ENCODE peak calls at places on chromosomes 16 and 17, in six cellular contexts. E is foreskin fibroblast, G is cardiac muscle cell, Q is sigmoid colon, S is adrenal gland, P is prostate gland. H is an unnamed sample.

GRCh38 chr16:83900611-83901010 is 1.7 kb downstream of the MLYCD start:
- DNase-seq in E (no peak), G (no peak), Q (no peak), S (no peak), P (no peak), H (no peak)

GRCh38 chr17:61635913-61636432 is 45.0 kb upstream of the NACA2 start:
- DNase-seq in E (peak), G (peak), Q (no peak), S (peak), P (peak), H (peak)

GRCh38 chr16:65782537-65783290 is 583.8 kb upstream of the CDH5 start:
- DNase-seq in E (peak), G (no peak), Q (no peak), S (peak), P (peak), H (peak)

GRCh38 chr17:71883258-71883657 is 237.6 kb upstream of the SOX9 start:
- DNase-seq in E (no peak), G (no peak), Q (no peak), S (no peak), P (no peak), H (no peak)

GRCh38 chr17:17702821-17703607 is 21.8 kb downstream of the RAI1 start:
- DNase-seq in E (no peak), G (no peak), Q (no peak), S (peak), P (no peak), H (no peak)

GRCh38 chr17:83132251-83133081 is 53.1 kb downstream of the METRNL start:
- DNase-seq in E (no peak), G (no peak), Q (peak), S (no peak), P (no peak), H (no peak)

GRCh38 chr16:85504242-85504641 is 108.9 kb upstream of the GSE1 start:
- DNase-seq in E (no peak), G (no peak), Q (no peak), S (no peak), P (no peak), H (no peak)

GRCh38 chr17:27199948-27200347 is 94.0 kb upstream of the WSB1 start:
- DNase-seq in E (peak), G (no peak), Q (no peak), S (no peak), P (no peak), H (no peak)

GRCh38 chr17:27240802-27241155 is 53.1 kb upstream of the WSB1 start:
- DNase-seq in E (no peak), G (no peak), Q (no peak), S (no peak), P (no peak), H (no peak)

GRCh38 chr16:53558665-53559064 is 55.7 kb upstream of the AKTIP start:
- DNase-seq in E (no peak), G (no peak), Q (no peak), S (no peak), P (no peak), H (no peak)

GRCh38 chr16:54123766-54124165 is 162.8 kb downstream of the IRX3 start:
- DNase-seq in E (no peak), G (no peak), Q (no peak), S (no peak), P (no peak), H (peak)

GRCh38 chr16:30570621-30571443 is 682 bp downstream of the ZNF688 start:
- DNase-seq in E (no peak), G (peak), Q (peak), S (no peak), P (peak), H (peak)

GRCh38 chr16:58329147-58329546 is 34.3 kb upstream of the PRSS54 start:
- DNase-seq in E (peak), G (no peak), Q (no peak), S (peak), P (no peak), H (peak)

GRCh38 chr16:89737341-89738071 is 16.2 kb downstream of the ZNF276 start:
- DNase-seq in E (no peak), G (no peak), Q (no peak), S (no peak), P (no peak), H (no peak)

GRCh38 chr17:45312477-45313418 is 4.1 kb downstream of the MAP3K14 start:
- DNase-seq in E (no peak), G (no peak), Q (no peak), S (no peak), P (no peak), H (no peak)

GRCh38 chr16:59164461-59164860 is 430.3 kb upstream of the GOT2 start:
- DNase-seq in E (no peak), G (peak), Q (no peak), S (no peak), P (no peak), H (no peak)

GRCh38 chr17:21036361-21036881 is 6.4 kb downstream of the USP22 start:
- DNase-seq in E (no peak), G (no peak), Q (no peak), S (no peak), P (no peak), H (no peak)

GRCh38 chr16:53829186-53829747 is 125.3 kb downstream of the FTO start:
- DNase-seq in E (peak), G (no peak), Q (no peak), S (no peak), P (no peak), H (peak)

GRCh38 chr16:49560018-49560830 is 186.6 kb downstream of the C16orf78 start:
- DNase-seq in E (no peak), G (no peak), Q (no peak), S (no peak), P (no peak), H (no peak)

GRCh38 chr17:43467981-43468541 is 15.7 kb upstream of the DHX8 start:
- DNase-seq in E (peak), G (no peak), Q (peak), S (peak), P (no peak), H (peak)

GRCh38 chr17:48625502-48626201 is 506 bp downstream of the HOXB9 start:
- DNase-seq in E (no peak), G (no peak), Q (no peak), S (peak), P (peak), H (no peak)

GRCh38 chr17:58204796-58205195 is 12.3 kb downstream of the EPX start:
- DNase-seq in E (no peak), G (no peak), Q (no peak), S (no peak), P (no peak), H (no peak)

GRCh38 chr17:57561072-57561861 is 183.8 kb downstream of the CCDC182 start:
- DNase-seq in E (no peak), G (no peak), Q (no peak), S (no peak), P (no peak), H (no peak)

GRCh38 chr17:49553676-49554335 is 21.9 kb upstream of the NXPH3 start:
- DNase-seq in E (no peak), G (no peak), Q (no peak), S (no peak), P (no peak), H (no peak)

GRCh38 chr16:89722392-89723278 is 1.3 kb downstream of the ZNF276 start:
- DNase-seq in E (no peak), G (no peak), Q (peak), S (peak), P (peak), H (no peak)

GRCh38 chr17:45248132-45248936 is 13.6 kb downstream of the SPATA32 start:
- DNase-seq in E (no peak), G (no peak), Q (no peak), S (no peak), P (peak), H (no peak)

GRCh38 chr16:87806246-87806607 is 40.4 kb upstream of the KLHDC4 start:
- DNase-seq in E (peak), G (no peak), Q (no peak), S (no peak), P (no peak), H (peak)

GRCh38 chr17:75047398-75048098 is 523 bp downstream of the KCTD2 start:
- DNase-seq in E (no peak), G (peak), Q (peak), S (peak), P (no peak), H (no peak)

GRCh38 chr17:76840443-76840767 is 27.8 kb upstream of the MGAT5B start:
- DNase-seq in E (no peak), G (peak), Q (no peak), S (no peak), P (no peak), H (no peak)

GRCh38 chr17:57264776-57265175 is 8.5 kb downstream of the MSI2 start:
- DNase-seq in E (no peak), G (no peak), Q (no peak), S (peak), P (no peak), H (no peak)

GRCh38 chr16:35492225-35492624 is 2032.8 kb downstream of the TP53TG3F start:
- DNase-seq in E (no peak), G (no peak), Q (no peak), S (no peak), P (no peak), H (no peak)

GRCh38 chr17:51601622-51602261 is 341.4 kb downstream of the UTP18 start:
- DNase-seq in E (no peak), G (no peak), Q (no peak), S (no peak), P (no peak), H (no peak)

GRCh38 chr16:13120091-13120490 is 218.7 kb downstream of the SHISA9 start:
- DNase-seq in E (no peak), G (no peak), Q (no peak), S (no peak), P (no peak), H (no peak)

GRCh38 chr17:16449121-16449570 is 33.8 kb downstream of the TRPV2 start:
- DNase-seq in E (peak), G (no peak), Q (no peak), S (peak), P (no peak), H (peak)

GRCh38 chr17:8953152-8953885 is 12.2 kb downstream of the PIK3R5 start:
- DNase-seq in E (no peak), G (no peak), Q (no peak), S (no peak), P (no peak), H (no peak)

GRCh38 chr17:72622661-72623433 is 469.6 kb downstream of the SLC39A11 start:
- DNase-seq in E (no peak), G (no peak), Q (no peak), S (no peak), P (no peak), H (no peak)

GRCh38 chr16:70467608-70468007 is 13.2 kb downstream of the FCSK start:
- DNase-seq in E (no peak), G (no peak), Q (no peak), S (no peak), P (no peak), H (no peak)

DNA sequence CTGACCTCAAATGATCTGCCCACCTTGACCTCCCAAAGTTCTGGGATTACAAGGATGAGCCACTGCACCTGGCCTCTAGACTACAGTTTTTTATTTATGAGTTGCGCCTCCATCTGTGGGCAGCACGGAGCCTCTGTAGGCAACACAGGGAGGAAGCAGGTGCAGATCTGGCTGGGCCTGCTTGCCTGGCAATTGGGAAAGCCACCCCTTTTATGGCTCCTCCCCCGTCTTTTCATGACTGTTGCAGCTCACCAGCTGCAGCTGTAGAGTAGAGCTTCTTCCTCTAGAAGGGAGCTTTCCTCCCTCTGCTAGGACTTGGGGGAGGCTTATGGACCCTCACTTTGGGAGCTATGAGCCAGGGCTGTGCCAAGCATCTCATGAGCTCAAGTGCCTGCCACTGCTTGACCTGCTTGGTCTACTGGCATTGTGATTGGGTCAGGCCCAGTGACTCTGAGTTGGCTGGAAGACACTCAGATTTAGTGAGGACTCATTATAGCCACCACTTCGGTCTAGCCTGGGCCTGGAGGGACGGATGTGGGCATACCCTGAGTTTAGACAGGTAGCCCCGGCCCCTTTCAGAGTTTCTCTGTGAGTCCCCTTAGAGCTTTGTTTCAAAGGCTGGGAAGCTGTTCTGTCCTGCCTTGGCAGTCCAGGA is 6.9 kb upstream of the SLC7A6 start:
- DNase-seq in E (peak), G (no peak), Q (no peak), S (no peak), P (no peak), H (peak)
- TF ChIP-seq CTCF in E (no peak), G (no peak), Q (no peak), S (no peak), P (no peak), H (no peak)

DNA sequence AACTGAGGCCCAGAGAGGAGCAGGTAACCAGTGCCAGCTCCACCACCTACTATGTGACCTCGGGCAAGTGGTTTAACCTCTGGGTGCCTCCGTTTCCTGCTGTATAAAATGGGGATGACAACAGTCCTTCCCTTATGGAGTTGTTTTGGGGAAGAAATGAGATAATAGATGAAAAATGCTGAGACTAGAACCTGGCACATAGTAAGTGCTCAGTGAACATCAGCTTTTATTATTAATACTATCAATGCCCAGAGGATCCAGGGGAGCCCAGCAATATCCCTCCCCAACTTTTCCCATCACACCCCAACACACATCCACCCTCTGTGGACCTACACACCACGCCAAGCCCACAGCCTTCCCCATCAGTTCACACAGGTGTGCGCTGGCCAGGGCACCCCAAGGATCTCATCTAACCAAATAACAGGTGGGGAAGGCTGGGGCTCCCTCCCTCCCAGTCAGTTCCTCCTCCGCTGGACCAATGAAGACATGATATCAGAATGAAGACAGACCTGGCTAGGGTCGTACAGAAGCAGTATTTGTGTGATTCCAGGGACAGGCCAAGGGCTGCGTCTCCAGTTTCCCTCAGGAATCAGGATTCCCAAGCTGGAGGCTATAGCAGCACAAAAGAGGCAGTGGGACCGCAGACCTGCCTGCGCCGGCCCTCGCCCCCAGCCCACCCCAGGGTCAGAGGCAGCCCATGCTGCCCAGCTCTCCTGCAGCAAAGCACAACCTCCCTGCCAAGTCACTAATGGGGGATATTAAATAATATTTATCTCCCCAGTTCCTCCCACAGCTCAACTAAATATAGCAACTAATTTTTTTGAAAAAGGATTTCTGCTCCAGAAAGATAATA is 1.8 kb downstream of the ATP2A3 start:
- DNase-seq in E (no peak), G (no peak), Q (no peak), S (no peak), P (no peak), H (no peak)
- H3K4me3 ChIP-seq in E (no peak), G (no peak), Q (no peak), S (no peak), P (no peak), H (no peak)

GRCh38 chr17:32298298-32298697 is 32.7 kb downstream of the RHBDL3 start:
- DNase-seq in E (peak), G (no peak), Q (no peak), S (no peak), P (no peak), H (peak)
- TF ChIP-seq CTCF in E (no peak), G (no peak), Q (no peak), S (no peak), P (no peak), H (no peak)

GRCh38 chr16:20676867-20677266 is 20.6 kb downstream of the ACSM1 start:
- DNase-seq in E (no peak), G (no peak), Q (no peak), S (no peak), P (no peak), H (no peak)

GRCh38 chr16:20673882-20674683 is 23.4 kb downstream of the ACSM1 start:
- DNase-seq in E (no peak), G (no peak), Q (no peak), S (no peak), P (no peak), H (no peak)

GRCh38 chr16:20676268-20676828 is 21.1 kb downstream of the ACSM1 start:
- DNase-seq in E (no peak), G (no peak), Q (no peak), S (peak), P (peak), H (no peak)

GRCh38 chr16:20674684-20675487 is 22.6 kb downstream of the ACSM1 start:
- DNase-seq in E (no peak), G (no peak), Q (no peak), S (no peak), P (no peak), H (no peak)

GRCh38 chr16:20675488-20676267 is 21.8 kb downstream of the ACSM1 start:
- DNase-seq in E (no peak), G (peak), Q (peak), S (no peak), P (peak), H (peak)
- H3K4me3 ChIP-seq in E (no peak), G (no peak), Q (peak), S (peak), P (peak), H (no peak)

GRCh38 chr17:35808962-35809854 is at the start of gene TAF15:
- DNase-seq in E (peak), G (peak), Q (peak), S (peak), P (peak), H (peak)
- TF ChIP-seq CTCF in E (peak), G (peak), Q (peak), S (peak), P (peak), H (peak)

DNA sequence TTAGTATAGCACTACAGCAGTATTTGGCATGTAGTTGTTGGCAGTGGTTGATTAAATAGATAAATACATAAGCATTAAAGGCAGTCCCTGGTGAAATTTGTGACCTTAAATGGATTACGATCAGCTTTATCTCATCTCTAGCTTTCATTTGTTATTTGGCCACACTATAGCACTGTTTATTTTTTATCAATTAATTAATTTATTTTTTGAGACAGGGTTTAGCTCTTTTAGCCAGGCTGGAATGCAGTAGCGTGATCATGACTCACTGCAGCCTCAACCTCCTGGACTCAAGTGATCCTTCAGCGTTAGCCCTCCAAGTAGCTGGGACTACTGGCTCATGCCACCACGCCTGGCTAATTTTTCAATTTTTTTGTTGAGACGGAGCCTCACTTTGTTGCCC is 18.7 kb upstream of the ARHGAP17 start:
- DNase-seq in E (no peak), G (no peak), Q (peak), S (peak), P (no peak), H (peak)
- H3K4me3 ChIP-seq in E (no peak), G (no peak), Q (no peak), S (no peak), P (no peak), H (no peak)

GRCh38 chr17:14044702-14045101 is 24.6 kb upstream of the COX10 start:
- DNase-seq in E (no peak), G (no peak), Q (no peak), S (no peak), P (no peak), H (no peak)

GRCh38 chr17:14050616-14051015 is 18.7 kb upstream of the COX10 start:
- DNase-seq in E (no peak), G (no peak), Q (no peak), S (no peak), P (no peak), H (no peak)

GRCh38 chr17:14047591-14047990 is 21.7 kb upstream of the COX10 start:
- DNase-seq in E (no peak), G (no peak), Q (no peak), S (no peak), P (no peak), H (no peak)

GRCh38 chr17:14046978-14047377 is 22.3 kb upstream of the COX10 start:
- DNase-seq in E (no peak), G (no peak), Q (no peak), S (no peak), P (no peak), H (no peak)

DNA sequence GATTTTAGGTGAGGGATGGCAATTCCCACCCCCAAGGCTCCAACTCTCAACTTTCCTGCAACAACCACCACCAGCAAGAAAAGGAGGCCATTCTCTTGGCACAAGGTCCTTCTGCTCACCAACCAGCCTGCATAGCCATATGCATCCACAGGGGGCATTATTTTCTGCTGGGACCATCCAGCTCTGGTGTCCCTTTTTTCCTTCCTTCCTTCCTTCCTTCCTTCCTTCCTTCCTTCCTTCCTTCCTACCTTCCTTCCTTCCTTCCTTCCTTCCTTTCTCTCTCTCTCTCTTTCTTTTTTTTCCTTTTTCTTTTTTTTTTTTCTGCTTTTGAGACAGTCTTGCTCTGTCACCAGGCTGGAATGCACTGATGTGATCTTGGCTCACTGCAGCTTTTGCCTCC is 21.1 kb upstream of the COX10 start:
- DNase-seq in E (no peak), G (no peak), Q (no peak), S (no peak), P (no peak), H (no peak)
- TF ChIP-seq CTCF in E (no peak), G (peak), Q (no peak), S (peak), P (no peak), H (peak)